ENCODE peak calls at places on chromosomes 5 and 9, in five cellular contexts. One of them, this sample, is unnamed.

GRCh38 chr5:31479706-31480105 is 52.2 kb downstream of the DROSHA start:
- DNase-seq in A549: no peak
- DNase-seq in GM12865: no peak
- DNase-seq in hepatocyte: no peak
- DNase-seq in endothelial cell: no peak
- DNase-seq in this sample: no peak

GRCh38 chr5:156883316-156883875 is 33.3 kb downstream of the PPP1R2B start:
- DNase-seq in A549: no peak
- DNase-seq in GM12865: no peak
- DNase-seq in hepatocyte: no peak
- DNase-seq in endothelial cell: no peak
- DNase-seq in this sample: no peak

GRCh38 chr5:87120518-87121314 is 147.0 kb upstream of the RASA1 start:
- DNase-seq in A549: no peak
- DNase-seq in GM12865: peak; percentile 66
- DNase-seq in hepatocyte: no peak
- DNase-seq in endothelial cell: no peak
- DNase-seq in this sample: peak; percentile 48

GRCh38 chr5:120446068-120446492 is 18.0 kb upstream of the PRR16 start:
- DNase-seq in A549: no peak
- DNase-seq in GM12865: no peak
- DNase-seq in hepatocyte: peak; percentile 15
- DNase-seq in endothelial cell: no peak
- DNase-seq in this sample: no peak

GRCh38 chr5:56066931-56067450 is 72.2 kb upstream of the IL6ST start:
- DNase-seq in A549: no peak
- DNase-seq in GM12865: no peak
- DNase-seq in hepatocyte: no peak
- DNase-seq in endothelial cell: no peak
- DNase-seq in this sample: no peak

GRCh38 chr5:1292139-1292538 is 2.7 kb downstream of the TERT start:
- DNase-seq in A549: no peak
- DNase-seq in GM12865: no peak
- DNase-seq in hepatocyte: no peak
- DNase-seq in endothelial cell: no peak
- DNase-seq in this sample: no peak

GRCh38 chr5:17426104-17426739 is 71.8 kb upstream of the TAF11L2 start:
- DNase-seq in A549: no peak
- DNase-seq in GM12865: peak; percentile 51
- DNase-seq in hepatocyte: no peak
- DNase-seq in endothelial cell: no peak
- DNase-seq in this sample: no peak

GRCh38 chr9:98418578-98419259 is 163.3 kb upstream of the TBC1D2 start:
- DNase-seq in A549: no peak
- DNase-seq in GM12865: no peak
- DNase-seq in hepatocyte: no peak
- DNase-seq in endothelial cell: no peak
- DNase-seq in this sample: no peak

GRCh38 chr5:90279091-90279490 is 130.5 kb downstream of the CETN3 start:
- DNase-seq in A549: no peak
- DNase-seq in GM12865: no peak
- DNase-seq in hepatocyte: no peak
- DNase-seq in endothelial cell: no peak
- DNase-seq in this sample: no peak

GRCh38 chr9:34998266-34998665 is 8.7 kb downstream of the DNAJB5 start:
- DNase-seq in A549: no peak
- DNase-seq in GM12865: no peak
- DNase-seq in hepatocyte: no peak
- DNase-seq in endothelial cell: no peak
- DNase-seq in this sample: no peak

GRCh38 chr5:74017786-74018211 is 391.8 kb downstream of the ARHGEF28 start:
- DNase-seq in A549: no peak
- DNase-seq in GM12865: no peak
- DNase-seq in hepatocyte: peak; percentile 42
- DNase-seq in endothelial cell: no peak
- DNase-seq in this sample: no peak

GRCh38 chr9:79263666-79264460 is 307.9 kb upstream of the TLE4 start:
- DNase-seq in A549: no peak
- DNase-seq in GM12865: no peak
- DNase-seq in hepatocyte: no peak
- DNase-seq in endothelial cell: no peak
- DNase-seq in this sample: no peak

GRCh38 chr9:81636280-81636653 is 53.1 kb downstream of the TLE1 start:
- DNase-seq in A549: no peak
- DNase-seq in GM12865: no peak
- DNase-seq in hepatocyte: no peak
- DNase-seq in endothelial cell: no peak
- DNase-seq in this sample: no peak

GRCh38 chr5:172403191-172403794 is 51.0 kb downstream of the SH3PXD2B start:
- DNase-seq in A549: no peak
- DNase-seq in GM12865: no peak
- DNase-seq in hepatocyte: peak; percentile 84
- DNase-seq in endothelial cell: peak; percentile 11
- DNase-seq in this sample: no peak

GRCh38 chr9:84966876-84967830 is 297.6 kb downstream of the NTRK2 start:
- DNase-seq in A549: no peak
- DNase-seq in GM12865: peak; percentile 23
- DNase-seq in hepatocyte: no peak
- DNase-seq in endothelial cell: peak; percentile 66
- DNase-seq in this sample: no peak

GRCh38 chr9:95058795-95059386 is 258.6 kb downstream of the FANCC start:
- DNase-seq in A549: no peak
- DNase-seq in GM12865: no peak
- DNase-seq in hepatocyte: no peak
- DNase-seq in endothelial cell: no peak
- DNase-seq in this sample: no peak

GRCh38 chr5:172798422-172799215 is 27.6 kb upstream of the DUSP1 start:
- DNase-seq in A549: peak; percentile 59
- DNase-seq in GM12865: no peak
- DNase-seq in hepatocyte: no peak
- DNase-seq in endothelial cell: no peak
- DNase-seq in this sample: no peak

GRCh38 chr9:35258665-35259474 is 97.1 kb downstream of the UNC13B start:
- DNase-seq in A549: peak; percentile 13
- DNase-seq in GM12865: peak; percentile 68
- DNase-seq in hepatocyte: peak; percentile 87
- DNase-seq in endothelial cell: peak; percentile 56
- DNase-seq in this sample: peak; percentile 67

GRCh38 chr9:71349218-71349617 is 227.8 kb upstream of the TRPM3 start:
- DNase-seq in A549: no peak
- DNase-seq in GM12865: no peak
- DNase-seq in hepatocyte: no peak
- DNase-seq in endothelial cell: no peak
- DNase-seq in this sample: no peak

GRCh38 chr5:98938459-98938858 is 9.7 kb upstream of the CHD1 start:
- DNase-seq in A549: no peak
- DNase-seq in GM12865: no peak
- DNase-seq in hepatocyte: no peak
- DNase-seq in endothelial cell: no peak
- DNase-seq in this sample: no peak

GRCh38 chr5:81425569-81425968 is 31.6 kb upstream of the ACOT12 start:
- DNase-seq in A549: peak; percentile 8
- DNase-seq in GM12865: peak; percentile 37
- DNase-seq in hepatocyte: peak; percentile 71
- DNase-seq in endothelial cell: no peak
- DNase-seq in this sample: no peak

DNA sequence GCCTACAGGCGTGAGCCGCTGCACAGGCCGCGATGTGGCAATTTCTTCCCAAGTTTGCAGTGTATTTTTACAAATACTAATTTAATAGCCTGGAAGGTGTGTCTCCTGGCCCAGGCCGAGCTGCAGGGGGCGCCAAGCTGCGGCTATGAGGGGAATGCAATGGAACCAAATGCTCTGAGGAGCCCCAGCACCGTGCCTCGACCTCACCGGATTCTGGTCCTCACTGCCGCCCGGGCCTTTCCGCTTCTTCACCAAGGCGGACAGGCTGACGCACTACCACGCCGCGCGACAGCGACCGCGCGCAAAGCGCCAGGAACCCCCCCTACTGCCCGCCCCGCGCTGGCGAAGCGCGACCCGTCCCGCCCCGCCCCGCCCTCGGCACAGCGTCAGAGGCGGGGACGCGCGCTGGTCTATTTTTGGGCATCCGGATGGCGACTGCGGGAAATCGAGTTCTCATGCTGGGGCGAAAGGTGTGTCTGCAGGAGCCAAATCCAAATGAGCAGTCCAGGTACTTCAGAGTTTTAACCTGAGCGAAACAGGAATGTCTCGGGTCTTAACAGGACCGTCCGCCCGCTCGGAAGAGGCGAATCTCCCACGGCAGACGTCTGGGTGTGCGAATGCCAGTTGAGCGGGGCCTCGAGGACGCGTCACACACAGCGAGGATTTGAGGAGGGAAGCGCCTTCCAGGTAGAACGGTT is 31.7 kb upstream of the PRXL2C start:
- DNase-seq in A549: peak; percentile 51
- DNase-seq in GM12865: peak; percentile 39
- DNase-seq in hepatocyte: peak; percentile 77
- DNase-seq in endothelial cell: peak; percentile 80
- DNase-seq in this sample: peak; percentile 87
- TF ChIP-seq CTCF in A549: peak; percentile 50
- TF ChIP-seq CTCF in GM12865: no peak
- TF ChIP-seq CTCF in hepatocyte: peak; percentile 60
- TF ChIP-seq CTCF in endothelial cell: peak; percentile 50
- TF ChIP-seq CTCF in this sample: peak; percentile 51

GRCh38 chr9:136138566-136138965 is 19.9 kb upstream of the TMEM250 start:
- DNase-seq in A549: no peak
- DNase-seq in GM12865: peak; percentile 45
- DNase-seq in hepatocyte: peak; percentile 66
- DNase-seq in endothelial cell: peak; percentile 54
- DNase-seq in this sample: peak; percentile 83
- TF ChIP-seq CTCF in A549: peak; percentile 29
- TF ChIP-seq CTCF in GM12865: peak; percentile 48
- TF ChIP-seq CTCF in hepatocyte: peak; percentile 38
- TF ChIP-seq CTCF in endothelial cell: peak; percentile 57
- TF ChIP-seq CTCF in this sample: peak; percentile 60

GRCh38 chr9:29691145-29691544 is 2117.9 kb upstream of the C9orf72 start:
- DNase-seq in A549: no peak
- DNase-seq in GM12865: no peak
- DNase-seq in hepatocyte: no peak
- DNase-seq in endothelial cell: no peak
- DNase-seq in this sample: no peak

GRCh38 chr9:29697011-29697410 is 2123.7 kb upstream of the C9orf72 start:
- DNase-seq in A549: no peak
- DNase-seq in GM12865: no peak
- DNase-seq in hepatocyte: no peak
- DNase-seq in endothelial cell: no peak
- DNase-seq in this sample: no peak

GRCh38 chr9:29691758-29692407 is 2118.6 kb upstream of the C9orf72 start:
- DNase-seq in A549: no peak
- DNase-seq in GM12865: peak; percentile 21
- DNase-seq in hepatocyte: peak; percentile 16
- DNase-seq in endothelial cell: peak; percentile 53
- DNase-seq in this sample: peak; percentile 2
- TF ChIP-seq CTCF in A549: peak; percentile 18
- TF ChIP-seq CTCF in GM12865: peak; percentile 22
- TF ChIP-seq CTCF in hepatocyte: peak; percentile 25
- TF ChIP-seq CTCF in endothelial cell: peak; percentile 40
- TF ChIP-seq CTCF in this sample: no peak

GRCh38 chr5:122929980-122930379 is 84.6 kb downstream of the SNX24 start:
- DNase-seq in A549: no peak
- DNase-seq in GM12865: no peak
- DNase-seq in hepatocyte: no peak
- DNase-seq in endothelial cell: no peak
- DNase-seq in this sample: no peak
- TF ChIP-seq CTCF in A549: no peak
- TF ChIP-seq CTCF in GM12865: no peak
- TF ChIP-seq CTCF in hepatocyte: no peak
- TF ChIP-seq CTCF in endothelial cell: no peak
- TF ChIP-seq CTCF in this sample: no peak

DNA sequence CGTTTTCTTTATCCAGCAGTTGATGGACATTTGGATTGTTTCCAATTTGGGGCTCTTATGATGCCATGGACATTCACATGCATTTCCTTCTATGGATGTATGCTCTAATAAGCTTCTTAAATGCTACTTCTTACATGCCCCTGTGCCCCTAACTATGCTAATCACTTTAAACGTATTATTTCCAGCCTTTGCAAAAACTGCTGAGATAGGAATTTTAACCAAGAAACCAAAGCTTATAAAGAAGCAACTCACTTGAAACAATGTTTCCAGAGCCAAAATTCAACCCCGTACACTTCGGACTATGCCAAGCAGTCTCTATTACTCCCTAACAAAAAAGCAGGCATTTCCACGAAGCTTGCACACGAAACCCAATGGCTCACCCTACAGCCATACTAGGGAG is 545.6 kb upstream of the WWC1 start:
- DNase-seq in A549: no peak
- DNase-seq in GM12865: no peak
- DNase-seq in hepatocyte: no peak
- DNase-seq in endothelial cell: no peak
- DNase-seq in this sample: no peak
- TF ChIP-seq CTCF in A549: no peak
- TF ChIP-seq CTCF in GM12865: no peak
- TF ChIP-seq CTCF in hepatocyte: no peak
- TF ChIP-seq CTCF in endothelial cell: no peak
- TF ChIP-seq CTCF in this sample: no peak

GRCh38 chr5:60285910-60286309 is 392.4 kb upstream of the PDE4D start:
- DNase-seq in A549: no peak
- DNase-seq in GM12865: no peak
- DNase-seq in hepatocyte: no peak
- DNase-seq in endothelial cell: no peak
- DNase-seq in this sample: no peak

GRCh38 chr5:60287174-60287771 is 393.7 kb upstream of the PDE4D start:
- DNase-seq in A549: peak; percentile 18
- DNase-seq in GM12865: peak; percentile 86
- DNase-seq in hepatocyte: peak; percentile 69
- DNase-seq in endothelial cell: peak; percentile 71
- DNase-seq in this sample: peak; percentile 43
- TF ChIP-seq CTCF in A549: peak; percentile 60
- TF ChIP-seq CTCF in GM12865: peak; percentile 65
- TF ChIP-seq CTCF in hepatocyte: peak; percentile 43
- TF ChIP-seq CTCF in endothelial cell: peak; percentile 88
- TF ChIP-seq CTCF in this sample: peak; percentile 34

GRCh38 chr5:72079288-72079687 is 28.0 kb upstream of the MAP1B start:
- DNase-seq in A549: peak; percentile 16
- DNase-seq in GM12865: no peak
- DNase-seq in hepatocyte: no peak
- DNase-seq in endothelial cell: peak; percentile 26
- DNase-seq in this sample: no peak
- TF ChIP-seq CTCF in A549: no peak
- TF ChIP-seq CTCF in GM12865: no peak
- TF ChIP-seq CTCF in hepatocyte: no peak
- TF ChIP-seq CTCF in endothelial cell: no peak
- TF ChIP-seq CTCF in this sample: no peak

GRCh38 chr5:111223790-111224560 is at the start of gene CAMK4:
- DNase-seq in A549: peak; percentile 42
- DNase-seq in GM12865: peak; percentile 92
- DNase-seq in hepatocyte: peak; percentile 86
- DNase-seq in endothelial cell: peak; percentile 69
- DNase-seq in this sample: peak; percentile 74
- TF ChIP-seq CTCF in A549: no peak
- TF ChIP-seq CTCF in GM12865: peak; percentile 35
- TF ChIP-seq CTCF in hepatocyte: no peak
- TF ChIP-seq CTCF in endothelial cell: no peak
- TF ChIP-seq CTCF in this sample: peak; percentile 17